ENCODE peak calls at places on chromosomes 16 and 17, in five cellular contexts. L is stimulated activated CD8-positive, alpha-beta memory T cell treated with anti-CD3 and anti-CD28 coated beads, Interleukin-4, amount 100 ng/mL, for 24 hours; T is activated gamma-delta T cell treated with anti-CD3 and anti-CD28 coated beads, Interleukin-2, amount 50 U/mL, for 16 hours; B is activated naive CD8-positive, alpha-beta T cell treated with anti-CD3 and anti-CD28 coated beads, Interleukin-2, amount 50 U/mL, for 16 hours; S is hippocampal formation. A is an unnamed sample.

GRCh38 chr16:68469728-68470460 is 21.6 kb upstream of the SMPD3 start:
- DNase-seq in B (no peak), L (no peak), T (no peak), S (no peak), A (no peak)

GRCh38 chr17:58305626-58306025 is 23.0 kb downstream of the TSPOAP1 start:
- DNase-seq in S (no peak), L (no peak), T (no peak), B (no peak), A (no peak)

GRCh38 chr16:76535-77272 is 1.3 kb upstream of the MPG start:
- DNase-seq in L (no peak), B (no peak), T (no peak), S (no peak), A (no peak)

GRCh38 chr16:54939537-54940278 is 9.0 kb downstream of the IRX5 start:
- DNase-seq in B (no peak), S (no peak), L (no peak), T (no peak), A (no peak)

GRCh38 chr17:61325382-61326073 is 74.1 kb upstream of the TBX2 start:
- DNase-seq in B (no peak), L (no peak), T (no peak), S (no peak), A (no peak)

GRCh38 chr17:8029121-8029520 is 9.7 kb upstream of the ALOX15B start:
- DNase-seq in S (no peak), T (no peak), B (no peak), L (no peak), A (peak)

GRCh38 chr16:20901441-20902112 is 1.0 kb downstream of the LYRM1 start:
- DNase-seq in B (no peak), L (peak), T (no peak), S (no peak), A (peak)

GRCh38 chr17:8041249-8041928 is 2.5 kb downstream of the ALOX15B start:
- DNase-seq in S (peak), B (no peak), L (no peak), T (no peak), A (no peak)

GRCh38 chr17:83050651-83051422 is 28.6 kb upstream of the METRNL start:
- DNase-seq in S (no peak), B (no peak), T (no peak), L (no peak), A (no peak)

GRCh38 chr16:608019-608418 is 18.2 kb downstream of the RAB40C start:
- DNase-seq in S (no peak), T (no peak), B (no peak), L (no peak), A (no peak)

GRCh38 chr17:78560731-78561130 is 16.5 kb downstream of the DNAH17 start:
- DNase-seq in T (no peak), L (no peak), B (no peak), S (no peak), A (no peak)

GRCh38 chr17:75271233-75271954 is 363 bp upstream of the MIF4GD start:
- DNase-seq in S (peak), B (peak), T (peak), L (peak), A (peak)

GRCh38 chr16:23830276-23830675 is 5.5 kb upstream of the PRKCB start:
- DNase-seq in S (no peak), B (no peak), T (no peak), L (no peak), A (no peak)

GRCh38 chr17:66506641-66507040 is 204.2 kb downstream of the PRKCA start:
- DNase-seq in L (no peak), B (no peak), S (no peak), T (no peak), A (no peak)

GRCh38 chr17:74757502-74757901 is 9.1 kb downstream of the NHERF1 start:
- DNase-seq in B (no peak), L (no peak), S (no peak), T (no peak), A (no peak)

GRCh38 chr17:50274142-50274944 is at the start of gene TMEM92:
- DNase-seq in L (no peak), B (no peak), T (no peak), S (no peak), A (peak)

GRCh38 chr16:17440131-17440530 is 30.6 kb downstream of the XYLT1 start:
- DNase-seq in L (no peak), S (no peak), T (no peak), B (no peak), A (no peak)

GRCh38 chr16:29748077-29748759 is 2.4 kb upstream of the C16orf54 start:
- DNase-seq in L (no peak), T (no peak), B (no peak), S (no peak), A (peak)

GRCh38 chr17:74326506-74326905 is 480 bp downstream of the KIF19 start:
- DNase-seq in B (no peak), T (no peak), L (no peak), S (no peak), A (no peak)

GRCh38 chr17:67378444-67379250 is 1.6 kb downstream of the PITPNC1 start:
- DNase-seq in L (peak), T (peak), S (peak), B (peak), A (peak)

GRCh38 chr17:69350911-69351310 is 24.0 kb upstream of the ABCA5 start:
- DNase-seq in B (no peak), T (no peak), S (no peak), L (no peak), A (no peak)

GRCh38 chr16:89322381-89323119 is 105.0 kb downstream of the ZNF778 start:
- DNase-seq in S (no peak), T (no peak), L (no peak), B (no peak), A (peak)

GRCh38 chr17:17757391-17757791 is 76.1 kb downstream of the RAI1 start:
- DNase-seq in T (no peak), L (no peak), S (no peak), B (no peak), A (peak)

GRCh38 chr17:10907370-10907769 is 69.5 kb upstream of the PIRT start:
- DNase-seq in L (no peak), B (no peak), S (no peak), T (no peak), A (no peak)

A was measured in spleen.